ENCODE peak calls at places on chromosomes 12 and 14, in five cellular contexts. P is adrenal gland, V is adipocyte, J is posterior vena cava, S is K562. F is an unnamed sample.
A peak's percentile ranks its signal among the peaks of the same experiment; 100 is the strongest.

GRCh38 chr12:80988986-80989385 is 51.3 kb upstream of the LIN7A start:
- DNase-seq in P (no peak), V (no peak), J (no peak), S (no peak), F (no peak)

GRCh38 chr12:40946612-40947194 is 241.4 kb upstream of the PDZRN4 start:
- DNase-seq in P (no peak), V (peak; percentile 75), J (no peak), S (peak; percentile 29), F (no peak)

GRCh38 chr14:101547107-101547738 is 14.1 kb upstream of the DIO3 start:
- DNase-seq in P (no peak), V (no peak), J (no peak), S (no peak), F (no peak)

GRCh38 chr14:101358320-101358569 is 203.1 kb upstream of the DIO3 start:
- DNase-seq in P (no peak), V (no peak), J (no peak), S (no peak), F (no peak)

GRCh38 chr12:34599530-34600513 is 577.5 kb downstream of the ALG10 start:
- DNase-seq in P (no peak), V (no peak), J (peak; percentile 50), S (no peak), F (no peak)

GRCh38 chr14:100748944-100749343 is 22.3 kb downstream of the DLK1 start:
- DNase-seq in P (peak; percentile 6), V (no peak), J (peak; percentile 17), S (no peak), F (no peak)

GRCh38 chr12:71648537-71648936 is 15.1 kb downstream of the ZFC3H1 start:
- DNase-seq in P (no peak), V (no peak), J (no peak), S (no peak), F (no peak)

GRCh38 chr12:100574262-100575074 is 984 bp downstream of the GAS2L3 start:
- DNase-seq in P (peak; percentile 33), V (peak; percentile 46), J (no peak), S (no peak), F (no peak)

GRCh38 chr14:65222434-65222833 is 120.1 kb upstream of the MAX start:
- DNase-seq in P (peak; percentile 54), V (peak; percentile 73), J (no peak), S (peak; percentile 65), F (no peak)

GRCh38 chr12:116384629-116385485 is 107.4 kb upstream of the MED13L start:
- DNase-seq in P (no peak), V (no peak), J (peak; percentile 72), S (peak; percentile 62), F (no peak)

GRCh38 chr14:96126783-96127271 is 77.8 kb upstream of the BDKRB2 start:
- DNase-seq in P (peak; percentile 9), V (no peak), J (no peak), S (no peak), F (no peak)

GRCh38 chr12:54207539-54208267 is 18.9 kb upstream of the SMUG1 start:
- DNase-seq in P (peak; percentile 85), V (peak; percentile 77), J (peak; percentile 92), S (peak; percentile 87), F (peak; percentile 81)

GRCh38 chr12:101780599-101780998 is 41.3 kb upstream of the SYCP3 start:
- DNase-seq in P (no peak), V (no peak), J (no peak), S (no peak), F (no peak)

GRCh38 chr14:99239661-99240092 is 32.3 kb downstream of the BCL11B start:
- DNase-seq in P (no peak), V (no peak), J (no peak), S (no peak), F (no peak)

GRCh38 chr12:95802482-95803264 is 12.1 kb upstream of the NTN4 start:
- DNase-seq in P (no peak), V (peak; percentile 76), J (no peak), S (no peak), F (no peak)

GRCh38 chr14:77212933-77213656 is 31.5 kb downstream of the TMEM63C start:
- DNase-seq in P (peak; percentile 55), V (peak; percentile 18), J (peak; percentile 72), S (peak; percentile 40), F (peak; percentile 69)

GRCh38 chr14:20624495-20625070 is 16.9 kb downstream of the OR6S1 start:
- DNase-seq in P (peak; percentile 47), V (peak; percentile 68), J (peak; percentile 87), S (peak; percentile 76), F (no peak)

GRCh38 chr12:12353807-12354206 is 3.1 kb upstream of the BORCS5 start:
- DNase-seq in P (no peak), V (no peak), J (no peak), S (peak; percentile 87), F (no peak)

GRCh38 chr12:101935769-101936741 is 58.7 kb downstream of the DRAM1 start:
- DNase-seq in P (no peak), V (peak; percentile 93), J (peak; percentile 92), S (peak; percentile 14), F (no peak)

F was measured in HuH-7.5.